ENCODE peak calls at places on chromosomes 3 and 15, in nine cellular contexts. One of them, this sample, is unnamed.
A peak's percentile ranks its signal among the peaks of the same experiment; 100 is the strongest.

GRCh38 chr15:66707310-66708160 is 5.5 kb downstream of the SMAD6 start:
- DNase-seq in right lobe of liver: no peak
- DNase-seq in neural progenitor cell: peak; percentile 88
- DNase-seq in GM06990: no peak
- DNase-seq in H1: peak; percentile 70
- DNase-seq in tibial nerve: no peak
- DNase-seq in left lung: peak; percentile 79
- DNase-seq in Caco-2: peak; percentile 14
- DNase-seq in lung: no peak
- DNase-seq in this sample: peak; percentile 90

GRCh38 chr3:125121246-125122010 is 65.6 kb upstream of the HEG1 start:
- DNase-seq in H1: no peak
- DNase-seq in tibial nerve: no peak
- DNase-seq in lung: no peak
- DNase-seq in GM06990: no peak
- DNase-seq in neural progenitor cell: no peak
- DNase-seq in left lung: no peak
- DNase-seq in Caco-2: no peak
- DNase-seq in right lobe of liver: no peak
- DNase-seq in this sample: no peak

GRCh38 chr15:31271706-31272557 is 54.7 kb upstream of the KLF13 start:
- DNase-seq in right lobe of liver: peak; percentile 47
- DNase-seq in H1: no peak
- DNase-seq in lung: no peak
- DNase-seq in tibial nerve: no peak
- DNase-seq in neural progenitor cell: peak; percentile 0
- DNase-seq in Caco-2: no peak
- DNase-seq in GM06990: no peak
- DNase-seq in left lung: no peak
- DNase-seq in this sample: no peak

GRCh38 chr3:182911782-182912111 is 68.6 kb downstream of the DCUN1D1 start:
- DNase-seq in right lobe of liver: no peak
- DNase-seq in left lung: no peak
- DNase-seq in H1: no peak
- DNase-seq in GM06990: no peak
- DNase-seq in neural progenitor cell: peak; percentile 27
- DNase-seq in Caco-2: no peak
- DNase-seq in lung: no peak
- DNase-seq in tibial nerve: no peak
- DNase-seq in this sample: no peak

GRCh38 chr15:85047271-85047948 is 65.8 kb downstream of the PDE8A start:
- DNase-seq in tibial nerve: peak; percentile 33
- DNase-seq in Caco-2: no peak
- DNase-seq in lung: no peak
- DNase-seq in H1: no peak
- DNase-seq in GM06990: no peak
- DNase-seq in left lung: no peak
- DNase-seq in neural progenitor cell: no peak
- DNase-seq in right lobe of liver: no peak
- DNase-seq in this sample: peak; percentile 96

GRCh38 chr3:123042413-123042812 is 14.8 kb upstream of the SEMA5B start:
- DNase-seq in tibial nerve: no peak
- DNase-seq in Caco-2: no peak
- DNase-seq in right lobe of liver: no peak
- DNase-seq in left lung: no peak
- DNase-seq in neural progenitor cell: no peak
- DNase-seq in lung: no peak
- DNase-seq in H1: no peak
- DNase-seq in GM06990: no peak
- DNase-seq in this sample: no peak

GRCh38 chr3:27352047-27352446 is 17.1 kb downstream of the NEK10 start:
- DNase-seq in H1: no peak
- DNase-seq in Caco-2: no peak
- DNase-seq in tibial nerve: no peak
- DNase-seq in right lobe of liver: no peak
- DNase-seq in neural progenitor cell: no peak
- DNase-seq in left lung: no peak
- DNase-seq in lung: no peak
- DNase-seq in GM06990: no peak
- DNase-seq in this sample: no peak

GRCh38 chr3:71064976-71065763 is 518.4 kb downstream of the FOXP1 start:
- DNase-seq in lung: peak; percentile 68
- DNase-seq in tibial nerve: peak; percentile 39
- DNase-seq in right lobe of liver: peak; percentile 75
- DNase-seq in GM06990: no peak
- DNase-seq in H1: no peak
- DNase-seq in Caco-2: peak; percentile 72
- DNase-seq in neural progenitor cell: peak; percentile 86
- DNase-seq in left lung: peak; percentile 92
- DNase-seq in this sample: peak; percentile 80

DNA sequence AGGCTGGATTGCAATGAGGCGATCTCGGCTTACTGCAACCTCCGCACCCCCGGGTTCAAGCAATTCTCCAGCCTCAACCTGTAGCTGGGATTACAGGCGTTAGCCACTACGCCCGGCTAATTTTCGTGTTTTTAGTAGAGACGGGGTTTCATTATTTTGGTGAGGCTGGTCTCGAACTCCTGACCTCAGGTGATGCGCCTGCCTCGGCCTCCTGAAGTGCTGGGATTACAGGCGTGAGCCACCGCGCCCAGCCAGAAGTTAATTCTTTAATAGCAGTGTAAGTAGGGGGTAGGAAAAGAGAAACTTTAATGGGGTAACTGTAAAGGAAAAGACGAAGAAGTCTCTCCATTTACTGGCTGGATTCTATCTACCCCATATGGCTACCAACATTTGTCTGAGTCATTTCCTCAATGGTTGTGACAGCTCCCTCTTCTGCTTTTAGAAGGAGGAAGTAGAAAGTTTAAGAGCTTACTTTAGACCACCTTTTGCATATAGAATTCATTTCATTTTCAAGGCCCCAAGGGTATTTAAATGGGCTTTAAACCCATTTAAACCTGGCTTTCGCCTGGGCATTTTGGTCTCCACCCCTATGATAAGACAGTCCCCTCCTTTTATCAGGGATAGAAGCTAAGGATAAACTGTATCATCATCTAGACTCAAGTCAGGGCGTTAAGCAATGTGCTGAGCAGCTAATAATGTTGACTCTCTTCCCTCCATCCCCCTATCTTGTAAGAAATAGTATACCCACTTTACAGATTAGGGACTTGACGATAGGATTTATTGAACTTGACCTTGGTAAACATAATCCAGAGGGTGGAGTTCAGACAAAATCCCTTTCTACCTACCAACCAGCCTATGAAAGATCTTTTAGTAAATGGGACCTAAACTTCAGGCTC is 1.1 kb upstream of the CDV3 start:
- DNase-seq in left lung: no peak
- DNase-seq in H1: no peak
- DNase-seq in neural progenitor cell: no peak
- DNase-seq in right lobe of liver: no peak
- DNase-seq in GM06990: peak; percentile 70
- DNase-seq in Caco-2: no peak
- DNase-seq in lung: no peak
- DNase-seq in tibial nerve: no peak
- DNase-seq in this sample: peak; percentile 58
- H3K4me3 ChIP-seq in left lung: no peak overlapping the region
- H3K4me3 ChIP-seq in H1: peak overlapping the region; percentile 16
- H3K4me3 ChIP-seq in neural progenitor cell: peak overlapping the region; percentile 28
- H3K4me3 ChIP-seq in right lobe of liver: peak overlapping the region; percentile 14
- H3K4me3 ChIP-seq in GM06990: peak overlapping the region; percentile 53
- H3K4me3 ChIP-seq in Caco-2: peak overlapping the region; percentile 14
- H3K4me3 ChIP-seq in lung: no peak overlapping the region
- H3K4me3 ChIP-seq in tibial nerve: peak overlapping the region; percentile 21
- H3K4me3 ChIP-seq in this sample: peak overlapping the region; percentile 12

DNA sequence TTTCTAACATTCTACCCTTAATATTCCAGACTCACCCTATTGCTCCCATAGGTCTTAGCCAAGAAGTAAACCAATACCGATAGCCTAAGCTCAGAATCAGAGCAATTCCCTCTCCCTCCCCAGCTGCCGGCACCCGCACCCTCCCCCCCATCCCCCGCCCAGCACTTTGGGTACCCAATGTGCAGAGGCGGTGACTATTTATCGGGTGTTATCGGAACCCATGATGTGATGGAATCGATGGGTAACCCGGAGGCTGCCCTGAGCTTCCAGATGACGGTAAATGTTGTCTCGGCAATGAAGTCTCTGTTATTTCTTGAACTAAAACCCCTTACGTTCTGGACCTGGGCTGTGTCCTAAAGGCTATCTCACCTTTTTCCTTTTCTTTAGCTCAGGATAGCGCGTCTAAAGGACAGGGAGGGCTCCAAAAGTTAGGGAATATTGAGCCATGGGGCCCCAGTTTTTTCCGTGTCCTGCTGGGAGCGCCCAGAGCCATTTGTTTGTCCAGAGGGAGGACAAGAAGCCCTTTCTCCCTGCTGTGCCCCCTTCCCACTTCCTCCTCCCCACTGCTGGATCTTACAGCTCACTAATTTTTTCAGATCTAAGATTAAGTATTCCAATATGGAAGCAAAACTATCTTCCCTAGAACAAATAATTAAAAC is 1.6 kb downstream of the SLITRK3 start:
- DNase-seq in GM06990: no peak
- DNase-seq in right lobe of liver: no peak
- DNase-seq in tibial nerve: no peak
- DNase-seq in H1: no peak
- DNase-seq in left lung: no peak
- DNase-seq in Caco-2: no peak
- DNase-seq in lung: no peak
- DNase-seq in neural progenitor cell: peak; percentile 28
- DNase-seq in this sample: peak; percentile 3
- H3K27me3 ChIP-seq in GM06990: peaks cover 2% of the 10 kb centered on the region
- H3K27me3 ChIP-seq in right lobe of liver: no peaks in the 10 kb centered on the region
- H3K27me3 ChIP-seq in tibial nerve: no peaks in the 10 kb centered on the region
- H3K27me3 ChIP-seq in H1: peaks cover 32% of the 10 kb centered on the region
- H3K27me3 ChIP-seq in left lung: peaks cover 59% of the 10 kb centered on the region
- H3K27me3 ChIP-seq in Caco-2: no peaks in the 10 kb centered on the region
- H3K27me3 ChIP-seq in lung: peaks cover 5% of the 10 kb centered on the region
- H3K27me3 ChIP-seq in neural progenitor cell: peaks cover 65% of the 10 kb centered on the region
- H3K27me3 ChIP-seq in this sample: peaks cover 75% of the 10 kb centered on the region

GRCh38 chr3:74145277-74145676 is 469.2 kb downstream of the CNTN3 start:
- DNase-seq in neural progenitor cell: no peak
- DNase-seq in left lung: no peak
- DNase-seq in right lobe of liver: no peak
- DNase-seq in tibial nerve: no peak
- DNase-seq in lung: no peak
- DNase-seq in GM06990: no peak
- DNase-seq in H1: no peak
- DNase-seq in Caco-2: no peak
- DNase-seq in this sample: no peak

GRCh38 chr3:74137790-74138189 is 476.7 kb downstream of the CNTN3 start:
- DNase-seq in GM06990: no peak
- DNase-seq in Caco-2: no peak
- DNase-seq in left lung: no peak
- DNase-seq in lung: no peak
- DNase-seq in tibial nerve: no peak
- DNase-seq in H1: no peak
- DNase-seq in right lobe of liver: no peak
- DNase-seq in neural progenitor cell: no peak
- DNase-seq in this sample: no peak

GRCh38 chr3:74135808-74136207 is 478.7 kb downstream of the CNTN3 start:
- DNase-seq in left lung: peak; percentile 72
- DNase-seq in lung: no peak
- DNase-seq in H1: no peak
- DNase-seq in neural progenitor cell: no peak
- DNase-seq in GM06990: no peak
- DNase-seq in Caco-2: no peak
- DNase-seq in tibial nerve: no peak
- DNase-seq in right lobe of liver: no peak
- DNase-seq in this sample: no peak

DNA sequence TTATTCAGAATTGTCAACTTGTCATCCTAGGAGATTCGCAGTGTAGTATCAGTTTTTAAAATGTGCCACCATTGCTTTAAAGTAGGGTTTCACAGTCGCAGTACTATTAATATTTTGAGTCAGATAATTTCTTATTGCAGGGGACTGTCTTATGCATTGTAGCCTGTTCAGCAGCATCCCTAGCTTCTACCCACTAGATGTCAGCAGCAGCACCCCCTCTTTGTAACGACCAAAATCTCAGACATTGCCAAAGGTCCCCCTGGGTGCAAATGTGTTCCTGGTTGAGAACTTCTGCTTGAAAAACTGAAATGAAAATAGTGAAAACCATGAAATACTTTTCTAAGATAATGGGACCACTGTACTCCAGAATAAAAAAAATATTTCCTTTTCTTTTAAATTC is 474.8 kb downstream of the CNTN3 start:
- DNase-seq in left lung: no peak
- DNase-seq in neural progenitor cell: peak; percentile 27
- DNase-seq in GM06990: no peak
- DNase-seq in lung: no peak
- DNase-seq in H1: no peak
- DNase-seq in Caco-2: no peak
- DNase-seq in right lobe of liver: no peak
- DNase-seq in tibial nerve: no peak
- DNase-seq in this sample: peak; percentile 4
- TF ChIP-seq CTCF in left lung: no peak
- TF ChIP-seq CTCF in neural progenitor cell: peak; percentile 48
- TF ChIP-seq CTCF in GM06990: no peak
- TF ChIP-seq CTCF in lung: no peak
- TF ChIP-seq CTCF in H1: peak; percentile 60
- TF ChIP-seq CTCF in Caco-2: peak; percentile 27
- TF ChIP-seq CTCF in right lobe of liver: peak; percentile 5
- TF ChIP-seq CTCF in tibial nerve: no peak
- TF ChIP-seq CTCF in this sample: no peak

GRCh38 chr3:78025916-78026315 is 986.0 kb downstream of the ROBO2 start:
- DNase-seq in right lobe of liver: no peak
- DNase-seq in Caco-2: no peak
- DNase-seq in H1: no peak
- DNase-seq in GM06990: no peak
- DNase-seq in neural progenitor cell: no peak
- DNase-seq in lung: no peak
- DNase-seq in tibial nerve: no peak
- DNase-seq in left lung: no peak
- DNase-seq in this sample: no peak

GRCh38 chr3:78035020-78035660 is 995.2 kb downstream of the ROBO2 start:
- DNase-seq in neural progenitor cell: peak; percentile 26
- DNase-seq in H1: no peak
- DNase-seq in GM06990: no peak
- DNase-seq in Caco-2: no peak
- DNase-seq in left lung: no peak
- DNase-seq in right lobe of liver: no peak
- DNase-seq in lung: no peak
- DNase-seq in tibial nerve: no peak
- DNase-seq in this sample: no peak

GRCh38 chr3:78026429-78026828 is 986.5 kb downstream of the ROBO2 start:
- DNase-seq in right lobe of liver: no peak
- DNase-seq in left lung: no peak
- DNase-seq in lung: no peak
- DNase-seq in H1: no peak
- DNase-seq in tibial nerve: no peak
- DNase-seq in GM06990: no peak
- DNase-seq in neural progenitor cell: no peak
- DNase-seq in Caco-2: no peak
- DNase-seq in this sample: no peak

DNA sequence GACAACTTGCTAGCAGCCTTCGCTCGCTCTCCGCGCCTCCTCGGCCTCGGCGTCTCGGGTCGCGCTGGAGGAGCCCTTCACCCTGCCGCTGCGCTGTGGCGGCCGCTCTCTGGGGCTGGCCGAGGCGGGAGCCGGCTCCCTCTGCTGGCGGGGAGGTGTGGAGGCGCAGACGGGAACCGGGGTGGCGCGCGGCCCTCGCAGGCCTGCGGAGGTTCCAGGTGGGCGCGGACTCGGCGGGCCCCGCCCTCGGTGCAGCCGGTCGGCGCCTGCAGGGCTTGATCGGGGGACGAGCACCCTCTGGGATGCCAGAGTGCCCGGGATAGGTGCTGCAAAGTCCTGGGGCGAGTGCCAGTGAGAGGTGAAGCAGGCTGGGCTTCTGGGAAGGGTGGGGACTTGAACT is 989.9 kb downstream of the ROBO2 start:
- DNase-seq in H1: peak; percentile 13
- DNase-seq in neural progenitor cell: no peak
- DNase-seq in right lobe of liver: no peak
- DNase-seq in tibial nerve: no peak
- DNase-seq in Caco-2: no peak
- DNase-seq in GM06990: no peak
- DNase-seq in left lung: peak; percentile 71
- DNase-seq in lung: no peak
- DNase-seq in this sample: no peak
- H3K4me3 ChIP-seq in H1: no peak overlapping the region
- H3K4me3 ChIP-seq in neural progenitor cell: no peak overlapping the region
- H3K4me3 ChIP-seq in right lobe of liver: no peak overlapping the region
- H3K4me3 ChIP-seq in tibial nerve: no peak overlapping the region
- H3K4me3 ChIP-seq in Caco-2: no peak overlapping the region
- H3K4me3 ChIP-seq in GM06990: no peak overlapping the region
- H3K4me3 ChIP-seq in left lung: no peak overlapping the region
- H3K4me3 ChIP-seq in lung: no peak overlapping the region
- H3K4me3 ChIP-seq in this sample: no peak overlapping the region